ENCODE peak calls at places on chromosomes 13 and 19, in four cellular contexts. A, T, Q and N are unnamed samples.
A peak's percentile ranks its signal among the peaks of the same experiment; 100 is the strongest.

GRCh38 chr19:56084835-56085536 is 36.1 kb downstream of the ZNF787 start:
- DNase-seq in A (peak; percentile 21), T (no peak), Q (no peak), N (peak; percentile 6)

GRCh38 chr19:19361075-19361594 is 40.5 kb downstream of the MAU2 start:
- DNase-seq in A (peak; percentile 84), T (peak; percentile 90), Q (peak; percentile 71), N (no peak)

GRCh38 chr13:112532837-112533745 is 54.9 kb downstream of the TUBGCP3 start:
- DNase-seq in A (peak; percentile 55), T (peak; percentile 36), Q (no peak), N (no peak)

GRCh38 chr13:95608640-95609280 is 35.7 kb downstream of the DZIP1 start:
- DNase-seq in A (no peak), T (no peak), Q (no peak), N (no peak)

GRCh38 chr13:30409911-30410704 is 12.2 kb upstream of the UBE2L5 start:
- DNase-seq in A (no peak), T (no peak), Q (no peak), N (no peak)

GRCh38 chr19:39098365-39099269 is 14.4 kb downstream of the ACP7 start:
- DNase-seq in A (peak; percentile 52), T (peak; percentile 51), Q (no peak), N (no peak)

GRCh38 chr13:36428083-36428482 is 4.2 kb upstream of the CCNA1 start:
- DNase-seq in A (no peak), T (no peak), Q (no peak), N (no peak)

GRCh38 chr13:37392389-37392788 is 206.2 kb downstream of the POSTN start:
- DNase-seq in A (no peak), T (no peak), Q (no peak), N (no peak)

GRCh38 chr19:48254529-48254970 is 1.2 kb downstream of the CARD8 start:
- DNase-seq in A (no peak), T (no peak), Q (no peak), N (no peak)

GRCh38 chr13:55437162-55437561 is 1703.6 kb upstream of the PRR20A start:
- DNase-seq in A (no peak), T (no peak), Q (no peak), N (no peak)

GRCh38 chr19:51124216-51124615 is 490 bp upstream of the SIGLEC9 start:
- DNase-seq in A (no peak), T (no peak), Q (no peak), N (no peak)

GRCh38 chr13:75469087-75469486 is 12.9 kb downstream of the TBC1D4 start:
- DNase-seq in A (no peak), T (no peak), Q (peak; percentile 9), N (no peak)

GRCh38 chr19:4338441-4339350 is at the start of gene STAP2:
- DNase-seq in A (no peak), T (peak; percentile 66), Q (peak; percentile 23), N (no peak)

GRCh38 chr19:43467730-43468129 is 2.3 kb upstream of the LYPD3 start:
- DNase-seq in A (no peak), T (no peak), Q (no peak), N (no peak)
- TF ChIP-seq TAF1 in A (no peak), T (no peak), Q (no peak), N (no peak)

GRCh38 chr13:46509981-46510380 is 43.0 kb upstream of the LRCH1 start:
- DNase-seq in A (no peak), T (no peak), Q (no peak), N (no peak)

GRCh38 chr13:46504036-46504435 is 48.9 kb upstream of the LRCH1 start:
- DNase-seq in A (no peak), T (no peak), Q (no peak), N (no peak)

DNA sequence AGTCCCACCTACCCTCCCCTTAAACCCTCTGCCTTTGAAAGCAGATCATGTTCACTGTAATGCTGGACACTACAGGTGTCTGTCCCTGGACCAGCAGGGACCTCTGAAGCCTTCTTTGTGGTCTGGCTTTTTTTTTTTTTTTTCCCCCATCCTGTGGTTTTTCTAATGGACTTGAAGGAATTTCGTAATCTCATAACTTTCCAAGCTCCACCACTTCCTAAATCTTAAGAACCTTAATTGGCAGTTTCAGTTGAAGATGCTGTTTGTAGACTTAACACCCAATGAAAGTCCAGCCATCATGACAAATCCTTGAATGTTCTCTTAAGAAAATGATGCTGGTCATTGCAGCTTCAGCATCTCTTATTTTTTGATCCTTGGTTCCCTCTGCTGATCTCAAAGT is 45.0 kb upstream of the LRCH1 start:
- DNase-seq in A (no peak), T (no peak), Q (no peak), N (no peak)
- TF ChIP-seq TAF1 in A (no peak), T (no peak), Q (no peak), N (no peak)

GRCh38 chr19:41696402-41697197 is 8.5 kb upstream of the CEACAM7 start:
- DNase-seq in A (no peak), T (no peak), Q (no peak), N (no peak)
- TF ChIP-seq TAF1 in A (no peak), T (no peak), Q (no peak), N (no peak)

DNA sequence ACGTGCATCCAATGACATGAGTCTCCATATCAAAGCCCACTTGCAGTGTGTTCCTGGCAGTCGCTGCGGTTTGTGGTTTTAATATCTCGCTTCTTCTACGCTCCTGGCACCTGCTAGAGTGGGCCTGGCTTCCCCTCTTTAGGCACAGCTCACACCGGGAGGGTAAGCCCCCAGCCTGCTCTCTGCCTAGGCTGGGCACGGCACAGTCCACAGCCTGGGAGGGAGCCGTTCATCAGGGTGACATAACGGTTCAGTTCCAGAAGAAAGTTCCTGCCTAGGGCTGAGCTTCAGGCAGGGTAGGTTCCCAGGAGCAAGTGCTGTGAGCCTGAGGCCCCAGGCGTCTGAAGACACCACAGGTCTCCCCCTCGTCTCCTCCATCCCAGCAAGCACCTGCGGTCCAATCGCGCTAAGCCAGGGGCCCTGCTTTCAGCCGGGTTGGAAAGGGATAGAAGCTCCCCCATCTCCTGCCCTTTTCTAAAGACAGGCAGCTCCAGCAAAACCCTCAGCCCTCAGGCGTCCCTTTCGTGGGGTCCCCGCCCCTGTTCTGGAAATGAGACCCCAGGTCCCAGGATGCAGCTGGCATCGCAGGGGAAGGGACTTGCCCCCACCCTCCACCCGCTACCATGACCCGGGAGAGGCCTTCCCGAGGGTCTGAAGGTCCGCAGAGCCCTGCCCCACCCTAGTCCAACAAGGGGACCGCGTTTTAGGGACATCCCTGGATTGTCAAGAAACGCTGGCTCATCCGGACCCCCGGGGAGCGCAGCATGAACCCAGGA is 121.6 kb upstream of the ZNF507 start:
- DNase-seq in A (peak; percentile 30), T (no peak), Q (no peak), N (no peak)
- TF ChIP-seq TAF1 in A (no peak), T (no peak), Q (no peak), N (no peak)

DNA sequence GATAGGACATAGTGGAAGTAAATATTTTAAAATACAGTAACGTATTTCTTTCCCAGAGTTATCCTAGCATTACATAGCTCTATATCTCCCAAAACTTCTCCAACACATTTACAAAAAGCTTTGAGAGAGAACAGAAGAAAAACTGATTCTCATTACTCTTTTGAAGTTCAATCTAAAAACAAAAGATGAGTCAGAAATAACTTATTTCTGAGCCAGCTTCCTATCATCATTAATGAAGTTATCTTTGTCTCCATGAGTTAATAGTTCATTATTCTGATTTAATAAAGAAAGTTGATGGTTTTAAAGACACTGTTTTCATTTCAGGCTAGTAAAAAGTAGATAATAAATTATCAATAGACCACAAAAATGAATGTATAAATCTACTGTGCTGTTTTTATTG is 446.7 kb upstream of the SPRY2 start:
- DNase-seq in A (no peak), T (no peak), Q (no peak), N (no peak)
- TF ChIP-seq TAF1 in A (no peak), T (no peak), Q (no peak), N (no peak)

DNA sequence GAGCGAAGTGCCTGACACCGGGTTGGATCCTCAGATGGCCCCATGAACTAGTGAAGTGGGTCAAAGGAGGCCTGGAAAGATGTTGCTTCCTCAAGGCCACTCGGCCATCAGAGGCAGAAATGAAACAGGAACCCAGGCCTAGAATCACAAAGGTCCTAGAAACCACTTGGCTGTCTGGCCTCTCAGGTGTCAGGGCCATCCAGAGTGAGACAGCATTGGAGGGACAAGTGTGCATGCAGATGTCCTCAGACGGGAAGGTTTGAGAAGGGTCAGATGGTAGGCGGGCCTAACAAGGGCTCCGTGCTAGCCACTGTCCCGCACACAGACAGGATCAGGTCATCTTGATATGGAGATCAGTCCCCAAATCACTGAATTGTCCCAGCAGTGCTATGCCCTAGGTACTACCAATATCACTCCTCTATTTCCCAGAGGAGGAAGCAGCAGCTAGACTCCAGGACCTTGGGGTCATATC is 14.3 kb downstream of the CCDC97 start:
- DNase-seq in A (no peak), T (no peak), Q (no peak), N (no peak)
- TF ChIP-seq TAF1 in A (no peak), T (no peak), Q (no peak), N (no peak)